ENCODE peak calls at places on chromosome 1, in nine cellular contexts. One of them, this sample, is unnamed.

GRCh38 chr1:18949689-18950414 is 6.6 kb downstream of the IFFO2 start:
- DNase-seq in GM12865: peak
- DNase-seq in upper lobe of right lung: no peak
- DNase-seq in left ventricle myocardium inferior: no peak
- DNase-seq in tibial artery: peak
- DNase-seq in ascending aorta: peak
- DNase-seq in retinal pigment epithelial cell: no peak
- DNase-seq in GM12864: no peak
- DNase-seq in adipocyte: peak
- DNase-seq in this sample: peak

GRCh38 chr1:5099018-5099417 is 444.6 kb downstream of the AJAP1 start:
- DNase-seq in GM12865: no peak
- DNase-seq in upper lobe of right lung: no peak
- DNase-seq in left ventricle myocardium inferior: no peak
- DNase-seq in tibial artery: no peak
- DNase-seq in ascending aorta: no peak
- DNase-seq in retinal pigment epithelial cell: no peak
- DNase-seq in GM12864: no peak
- DNase-seq in adipocyte: no peak
- DNase-seq in this sample: no peak

GRCh38 chr1:6243053-6243834 is 735 bp upstream of the HES3 start:
- DNase-seq in GM12865: no peak
- DNase-seq in upper lobe of right lung: no peak
- DNase-seq in left ventricle myocardium inferior: no peak
- DNase-seq in tibial artery: no peak
- DNase-seq in ascending aorta: no peak
- DNase-seq in retinal pigment epithelial cell: no peak
- DNase-seq in GM12864: no peak
- DNase-seq in adipocyte: no peak
- DNase-seq in this sample: no peak

GRCh38 chr1:64881281-64881680 is 85.1 kb downstream of the JAK1 start:
- DNase-seq in GM12865: peak
- DNase-seq in upper lobe of right lung: no peak
- DNase-seq in left ventricle myocardium inferior: no peak
- DNase-seq in tibial artery: no peak
- DNase-seq in ascending aorta: no peak
- DNase-seq in retinal pigment epithelial cell: no peak
- DNase-seq in GM12864: no peak
- DNase-seq in adipocyte: no peak
- DNase-seq in this sample: peak

GRCh38 chr1:63135801-63136200 is 186.6 kb upstream of the FOXD3 start:
- DNase-seq in GM12865: no peak
- DNase-seq in upper lobe of right lung: no peak
- DNase-seq in left ventricle myocardium inferior: no peak
- DNase-seq in tibial artery: no peak
- DNase-seq in ascending aorta: no peak
- DNase-seq in retinal pigment epithelial cell: no peak
- DNase-seq in GM12864: no peak
- DNase-seq in adipocyte: no peak
- DNase-seq in this sample: no peak

GRCh38 chr1:158118713-158119402 is 61.8 kb upstream of the CD1D start:
- DNase-seq in GM12865: no peak
- DNase-seq in upper lobe of right lung: no peak
- DNase-seq in left ventricle myocardium inferior: no peak
- DNase-seq in tibial artery: no peak
- DNase-seq in ascending aorta: no peak
- DNase-seq in retinal pigment epithelial cell: no peak
- DNase-seq in GM12864: no peak
- DNase-seq in adipocyte: no peak
- DNase-seq in this sample: no peak

GRCh38 chr1:42737986-42738677 is 1.9 kb downstream of the CLDN19 start:
- DNase-seq in GM12865: no peak
- DNase-seq in upper lobe of right lung: no peak
- DNase-seq in left ventricle myocardium inferior: no peak
- DNase-seq in tibial artery: no peak
- DNase-seq in ascending aorta: no peak
- DNase-seq in retinal pigment epithelial cell: no peak
- DNase-seq in GM12864: no peak
- DNase-seq in adipocyte: no peak
- DNase-seq in this sample: no peak

GRCh38 chr1:53500184-53501064 is 41.2 kb downstream of the DMRTB1 start:
- DNase-seq in GM12865: no peak
- DNase-seq in upper lobe of right lung: no peak
- DNase-seq in left ventricle myocardium inferior: no peak
- DNase-seq in tibial artery: no peak
- DNase-seq in ascending aorta: no peak
- DNase-seq in retinal pigment epithelial cell: no peak
- DNase-seq in GM12864: no peak
- DNase-seq in adipocyte: no peak
- DNase-seq in this sample: no peak

GRCh38 chr1:30147188-30147587 is 576.2 kb downstream of the MATN1 start:
- DNase-seq in GM12865: no peak
- DNase-seq in upper lobe of right lung: no peak
- DNase-seq in left ventricle myocardium inferior: no peak
- DNase-seq in tibial artery: no peak
- DNase-seq in ascending aorta: no peak
- DNase-seq in retinal pigment epithelial cell: no peak
- DNase-seq in GM12864: no peak
- DNase-seq in adipocyte: no peak
- DNase-seq in this sample: no peak

GRCh38 chr1:8420318-8420717 is 102.4 kb downstream of the SLC45A1 start:
- DNase-seq in GM12865: no peak
- DNase-seq in upper lobe of right lung: no peak
- DNase-seq in left ventricle myocardium inferior: no peak
- DNase-seq in tibial artery: no peak
- DNase-seq in ascending aorta: no peak
- DNase-seq in retinal pigment epithelial cell: no peak
- DNase-seq in GM12864: no peak
- DNase-seq in adipocyte: no peak
- DNase-seq in this sample: no peak
- H3K4me3 ChIP-seq in GM12865: no peak
- H3K4me3 ChIP-seq in upper lobe of right lung: peak
- H3K4me3 ChIP-seq in left ventricle myocardium inferior: peak
- H3K4me3 ChIP-seq in tibial artery: peak
- H3K4me3 ChIP-seq in ascending aorta: peak
- H3K4me3 ChIP-seq in retinal pigment epithelial cell: peak
- H3K4me3 ChIP-seq in GM12864: no peak
- H3K4me3 ChIP-seq in adipocyte: peak
- H3K4me3 ChIP-seq in this sample: no peak

GRCh38 chr1:20028125-20028524 is 41.9 kb upstream of the PLA2G5 start:
- DNase-seq in GM12865: no peak
- DNase-seq in upper lobe of right lung: no peak
- DNase-seq in left ventricle myocardium inferior: peak
- DNase-seq in tibial artery: no peak
- DNase-seq in ascending aorta: no peak
- DNase-seq in retinal pigment epithelial cell: no peak
- DNase-seq in GM12864: no peak
- DNase-seq in adipocyte: no peak
- DNase-seq in this sample: no peak
- H3K4me3 ChIP-seq in GM12865: no peak
- H3K4me3 ChIP-seq in upper lobe of right lung: no peak
- H3K4me3 ChIP-seq in left ventricle myocardium inferior: peak
- H3K4me3 ChIP-seq in tibial artery: no peak
- H3K4me3 ChIP-seq in ascending aorta: no peak
- H3K4me3 ChIP-seq in retinal pigment epithelial cell: no peak
- H3K4me3 ChIP-seq in GM12864: no peak
- H3K4me3 ChIP-seq in adipocyte: no peak
- H3K4me3 ChIP-seq in this sample: no peak

GRCh38 chr1:26724118-26724517 is 28.3 kb downstream of the ARID1A start:
- DNase-seq in GM12865: no peak
- DNase-seq in upper lobe of right lung: no peak
- DNase-seq in left ventricle myocardium inferior: no peak
- DNase-seq in tibial artery: no peak
- DNase-seq in ascending aorta: no peak
- DNase-seq in retinal pigment epithelial cell: no peak
- DNase-seq in GM12864: no peak
- DNase-seq in adipocyte: no peak
- DNase-seq in this sample: no peak
- H3K4me3 ChIP-seq in GM12865: peak
- H3K4me3 ChIP-seq in upper lobe of right lung: no peak
- H3K4me3 ChIP-seq in left ventricle myocardium inferior: peak
- H3K4me3 ChIP-seq in tibial artery: no peak
- H3K4me3 ChIP-seq in ascending aorta: no peak
- H3K4me3 ChIP-seq in retinal pigment epithelial cell: no peak
- H3K4me3 ChIP-seq in GM12864: no peak
- H3K4me3 ChIP-seq in adipocyte: no peak
- H3K4me3 ChIP-seq in this sample: no peak

GRCh38 chr1:56073614-56074356 is 505.6 kb downstream of the PLPP3 start:
- DNase-seq in GM12865: no peak
- DNase-seq in upper lobe of right lung: no peak
- DNase-seq in left ventricle myocardium inferior: peak
- DNase-seq in tibial artery: peak
- DNase-seq in ascending aorta: peak
- DNase-seq in retinal pigment epithelial cell: no peak
- DNase-seq in GM12864: no peak
- DNase-seq in adipocyte: peak
- DNase-seq in this sample: no peak

GRCh38 chr1:56071351-56071750 is 508.0 kb downstream of the PLPP3 start:
- DNase-seq in GM12865: peak
- DNase-seq in upper lobe of right lung: no peak
- DNase-seq in left ventricle myocardium inferior: no peak
- DNase-seq in tibial artery: no peak
- DNase-seq in ascending aorta: no peak
- DNase-seq in retinal pigment epithelial cell: no peak
- DNase-seq in GM12864: no peak
- DNase-seq in adipocyte: no peak
- DNase-seq in this sample: no peak

GRCh38 chr1:56070601-56071000 is 508.8 kb downstream of the PLPP3 start:
- DNase-seq in GM12865: no peak
- DNase-seq in upper lobe of right lung: no peak
- DNase-seq in left ventricle myocardium inferior: no peak
- DNase-seq in tibial artery: no peak
- DNase-seq in ascending aorta: no peak
- DNase-seq in retinal pigment epithelial cell: no peak
- DNase-seq in GM12864: no peak
- DNase-seq in adipocyte: peak
- DNase-seq in this sample: no peak

GRCh38 chr1:56073206-56073605 is 506.2 kb downstream of the PLPP3 start:
- DNase-seq in GM12865: no peak
- DNase-seq in upper lobe of right lung: no peak
- DNase-seq in left ventricle myocardium inferior: no peak
- DNase-seq in tibial artery: no peak
- DNase-seq in ascending aorta: no peak
- DNase-seq in retinal pigment epithelial cell: no peak
- DNase-seq in GM12864: no peak
- DNase-seq in adipocyte: no peak
- DNase-seq in this sample: no peak

DNA sequence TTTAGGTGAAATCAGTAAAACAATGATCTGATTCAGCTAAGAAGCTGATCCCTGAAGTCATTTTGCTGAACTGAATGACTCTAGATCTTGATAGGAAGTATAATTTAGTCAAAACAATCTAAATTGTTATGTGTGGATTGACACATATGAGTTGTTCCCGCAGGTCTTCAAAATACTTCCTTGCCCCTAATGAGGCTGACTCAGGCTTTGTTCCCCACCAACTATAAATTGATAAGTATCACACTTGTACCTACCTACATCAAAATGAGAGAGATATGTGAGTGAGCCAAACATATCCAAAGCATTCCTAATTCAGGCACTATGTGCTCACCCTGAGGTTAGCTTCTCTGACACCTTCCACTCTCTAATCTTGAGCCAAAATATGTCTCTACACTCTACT is 507.1 kb downstream of the PLPP3 start:
- DNase-seq in GM12865: no peak
- DNase-seq in upper lobe of right lung: no peak
- DNase-seq in left ventricle myocardium inferior: no peak
- DNase-seq in tibial artery: no peak
- DNase-seq in ascending aorta: no peak
- DNase-seq in retinal pigment epithelial cell: no peak
- DNase-seq in GM12864: no peak
- DNase-seq in adipocyte: no peak
- DNase-seq in this sample: no peak
- H3K4me3 ChIP-seq in GM12865: no peak
- H3K4me3 ChIP-seq in upper lobe of right lung: no peak
- H3K4me3 ChIP-seq in left ventricle myocardium inferior: no peak
- H3K4me3 ChIP-seq in tibial artery: no peak
- H3K4me3 ChIP-seq in ascending aorta: no peak
- H3K4me3 ChIP-seq in retinal pigment epithelial cell: no peak
- H3K4me3 ChIP-seq in GM12864: no peak
- H3K4me3 ChIP-seq in adipocyte: no peak
- H3K4me3 ChIP-seq in this sample: no peak

GRCh38 chr1:14970799-14971141 is 182.8 kb upstream of the TMEM51 start:
- DNase-seq in GM12865: no peak
- DNase-seq in upper lobe of right lung: no peak
- DNase-seq in left ventricle myocardium inferior: no peak
- DNase-seq in tibial artery: no peak
- DNase-seq in ascending aorta: no peak
- DNase-seq in retinal pigment epithelial cell: no peak
- DNase-seq in GM12864: no peak
- DNase-seq in adipocyte: no peak
- DNase-seq in this sample: no peak
- H3K4me3 ChIP-seq in GM12865: no peak
- H3K4me3 ChIP-seq in upper lobe of right lung: no peak
- H3K4me3 ChIP-seq in left ventricle myocardium inferior: no peak
- H3K4me3 ChIP-seq in tibial artery: peak
- H3K4me3 ChIP-seq in ascending aorta: no peak
- H3K4me3 ChIP-seq in retinal pigment epithelial cell: no peak
- H3K4me3 ChIP-seq in GM12864: no peak
- H3K4me3 ChIP-seq in adipocyte: peak
- H3K4me3 ChIP-seq in this sample: no peak

This sample was measured in epithelial cell of esophagus.